ENCODE peak calls at places on chromosomes 13 and 19, in nine cellular contexts. S is aorta; J is Peyer's patch; W is glomerular endothelial cell; P is heart right ventricle; N is activated T-cell treated with anti-CD3 and anti-CD28 coated beads, Interleukin-2, amount 50 U/mL, for 72 hours; F is cardiac fibroblast; B is pancreas; X is COR-L47. A is an unnamed sample.

GRCh38 chr19:6393982-6394412 is 1.0 kb upstream of the GTF2F1 start:
- DNase-seq in S (no peak), F (no peak), W (no peak), J (peak; percentile 81), X (no peak), N (peak; percentile 76), B (no peak), P (no peak), A (no peak)

GRCh38 chr19:43634068-43634467 is 5.6 kb downstream of the CADM4 start:
- DNase-seq in B (no peak), X (no peak), W (no peak), N (no peak), J (no peak), F (no peak), S (no peak), P (no peak), A (no peak)

GRCh38 chr13:89846890-89847585 is 1500.4 kb upstream of the MIR17HG start:
- DNase-seq in W (no peak), J (no peak), S (no peak), N (no peak), F (peak; percentile 44), P (no peak), X (no peak), B (no peak), A (no peak)

GRCh38 chr13:93554514-93554913 is 327.9 kb downstream of the GPC6 start:
- DNase-seq in X (no peak), W (no peak), B (no peak), N (no peak), S (no peak), F (no peak), P (no peak), J (no peak), A (no peak)

GRCh38 chr19:40601061-40601973 is at the start of gene LTBP4:
- DNase-seq in F (peak; percentile 46), W (no peak), P (peak; percentile 75), J (peak; percentile 72), X (no peak), B (no peak), S (peak; percentile 78), N (peak; percentile 53), A (peak; percentile 32)

GRCh38 chr13:40433577-40433976 is 232.9 kb downstream of the FOXO1 start:
- DNase-seq in B (no peak), J (peak; percentile 83), N (peak; percentile 24), P (no peak), X (no peak), W (no peak), F (no peak), S (no peak), A (peak; percentile 42)

GRCh38 chr19:48544856-48545750 is 6.9 kb upstream of the SULT2B1 start:
- DNase-seq in B (no peak), X (no peak), S (no peak), F (no peak), W (no peak), J (no peak), P (no peak), N (no peak), A (no peak)

GRCh38 chr19:36246006-36246391 is 31.1 kb downstream of the ZNF146 start:
- DNase-seq in F (peak; percentile 8), B (no peak), J (no peak), S (no peak), X (no peak), P (no peak), W (no peak), N (no peak), A (no peak)

GRCh38 chr13:46206138-46206537 is 5.6 kb upstream of the LRRC63 start:
- DNase-seq in B (no peak), J (no peak), S (no peak), X (no peak), F (no peak), N (no peak), P (no peak), W (no peak), A (no peak)

GRCh38 chr13:20274466-20274865 is 42.3 kb upstream of the GJB6 start:
- DNase-seq in B (no peak), N (no peak), F (no peak), S (no peak), P (no peak), X (no peak), W (no peak), J (no peak), A (no peak)

GRCh38 chr19:18264428-18264827 is 9.8 kb downstream of the IQCN start:
- DNase-seq in P (no peak), B (no peak), X (no peak), J (no peak), S (no peak), W (no peak), N (no peak), F (no peak), A (no peak)

GRCh38 chr13:49124693-49125304 is 95.3 kb upstream of the MLNR start:
- DNase-seq in S (no peak), N (no peak), W (no peak), B (no peak), F (no peak), P (no peak), J (no peak), X (no peak), A (peak; percentile 30)

GRCh38 chr19:17075860-17076538 is 422 bp downstream of the MYO9B start:
- DNase-seq in B (peak; percentile 55), X (peak; percentile 4), J (peak; percentile 80), S (peak; percentile 72), N (peak; percentile 71), F (peak; percentile 28), W (no peak), P (peak; percentile 49), A (peak; percentile 49)

GRCh38 chr19:29269641-29270040 is 56.7 kb upstream of the UQCRFS1 start:
- DNase-seq in P (no peak), J (no peak), B (no peak), F (no peak), N (no peak), X (no peak), S (no peak), W (no peak), A (no peak)

GRCh38 chr19:48509467-48510194 is 2.0 kb downstream of the LMTK3 start:
- DNase-seq in B (no peak), W (no peak), P (no peak), N (no peak), F (no peak), J (no peak), X (no peak), S (no peak), A (no peak)

GRCh38 chr13:72537782-72538181 is 189.6 kb downstream of the MZT1 start:
- DNase-seq in B (no peak), X (no peak), P (no peak), J (no peak), N (no peak), S (no peak), W (no peak), F (no peak), A (no peak)

GRCh38 chr19:15280915-15281683 is 48.9 kb upstream of the EPHX3 start:
- DNase-seq in W (no peak), N (no peak), S (peak; percentile 89), P (peak; percentile 83), B (peak; percentile 62), X (peak; percentile 52), F (peak; percentile 88), J (peak; percentile 75), A (peak; percentile 24)

GRCh38 chr13:43405457-43405856 is 381.3 kb downstream of the ENOX1 start:
- DNase-seq in B (no peak), J (no peak), W (no peak), F (peak; percentile 34), N (no peak), X (no peak), P (no peak), S (no peak), A (no peak)

GRCh38 chr19:41754596-41754995 is 734 bp upstream of the CEACAM6 start:
- DNase-seq in X (no peak), W (no peak), P (no peak), J (no peak), F (no peak), B (no peak), N (no peak), S (no peak), A (no peak)

GRCh38 chr13:61078976-61079770 is 336.5 kb downstream of the PCDH20 start:
- DNase-seq in N (no peak), X (no peak), S (no peak), P (no peak), F (no peak), J (no peak), B (no peak), W (no peak), A (no peak)

GRCh38 chr13:44331912-44332840 is 41.4 kb upstream of the SERP2 start:
- DNase-seq in B (peak; percentile 43), P (peak; percentile 85), W (no peak), F (peak; percentile 95), X (peak; percentile 92), J (peak; percentile 58), S (peak; percentile 86), N (no peak), A (no peak)

GRCh38 chr13:45833242-45833641 is 18.3 kb downstream of the SIAH3 start:
- DNase-seq in S (no peak), J (no peak), X (no peak), F (no peak), P (no peak), B (no peak), N (no peak), W (no peak), A (no peak)

GRCh38 chr13:23876265-23876664 is 12.9 kb downstream of the MIPEP start:
- DNase-seq in B (no peak), W (no peak), X (no peak), N (no peak), J (peak; percentile 58), P (no peak), S (no peak), F (peak; percentile 31), A (peak; percentile 59)

A was measured in small intestine.